ENCODE peak calls at places on chromosome 18, in ten cellular contexts. One of them, this sample, is unnamed.

GRCh38 chr18:73945130-73945792 is 202.4 kb downstream of the FBXO15 start:
- DNase-seq in K562: no peak
- DNase-seq in upper lobe of left lung: no peak
- DNase-seq in astrocyte of the spinal cord: peak; percentile 62
- DNase-seq in WTC11: no peak
- DNase-seq in ovary: no peak
- DNase-seq in PC-3: peak; percentile 53
- DNase-seq in GM10248: no peak
- DNase-seq in tibial nerve: no peak
- DNase-seq in HFF-Myc: no peak
- DNase-seq in this sample: no peak

GRCh38 chr18:40676676-40677075 is 1278.4 kb upstream of the PIK3C3 start:
- DNase-seq in HFF-Myc: no peak
- DNase-seq in PC-3: peak; percentile 49
- DNase-seq in astrocyte of the spinal cord: no peak
- DNase-seq in WTC11: no peak
- DNase-seq in GM10248: no peak
- DNase-seq in tibial nerve: no peak
- DNase-seq in upper lobe of left lung: no peak
- DNase-seq in K562: no peak
- DNase-seq in ovary: no peak
- DNase-seq in this sample: no peak

GRCh38 chr18:13232060-13232917 is 13.7 kb downstream of the LDLRAD4 start:
- DNase-seq in astrocyte of the spinal cord: no peak
- DNase-seq in GM10248: no peak
- DNase-seq in upper lobe of left lung: peak; percentile 67
- DNase-seq in ovary: no peak
- DNase-seq in WTC11: no peak
- DNase-seq in HFF-Myc: no peak
- DNase-seq in PC-3: no peak
- DNase-seq in K562: no peak
- DNase-seq in tibial nerve: no peak
- DNase-seq in this sample: no peak

GRCh38 chr18:56709463-56709862 is 58.3 kb downstream of the WDR7 start:
- DNase-seq in K562: peak; percentile 20
- DNase-seq in tibial nerve: no peak
- DNase-seq in HFF-Myc: peak; percentile 63
- DNase-seq in upper lobe of left lung: no peak
- DNase-seq in GM10248: peak; percentile 57
- DNase-seq in astrocyte of the spinal cord: peak; percentile 87
- DNase-seq in ovary: no peak
- DNase-seq in WTC11: no peak
- DNase-seq in PC-3: peak; percentile 87
- DNase-seq in this sample: no peak

GRCh38 chr18:48529796-48530195 is 9.0 kb upstream of the CTIF start:
- DNase-seq in WTC11: no peak
- DNase-seq in upper lobe of left lung: no peak
- DNase-seq in K562: no peak
- DNase-seq in GM10248: no peak
- DNase-seq in tibial nerve: no peak
- DNase-seq in astrocyte of the spinal cord: peak; percentile 71
- DNase-seq in ovary: no peak
- DNase-seq in PC-3: peak; percentile 39
- DNase-seq in HFF-Myc: no peak
- DNase-seq in this sample: no peak

GRCh38 chr18:61892683-61893303 is at the start of gene RNF152:
- DNase-seq in tibial nerve: no peak
- DNase-seq in K562: no peak
- DNase-seq in ovary: peak; percentile 54
- DNase-seq in astrocyte of the spinal cord: peak; percentile 27
- DNase-seq in GM10248: no peak
- DNase-seq in HFF-Myc: no peak
- DNase-seq in PC-3: no peak
- DNase-seq in upper lobe of left lung: peak; percentile 48
- DNase-seq in WTC11: peak; percentile 53
- DNase-seq in this sample: no peak

GRCh38 chr18:52667388-52667787 is 327.4 kb downstream of the DCC start:
- DNase-seq in WTC11: no peak
- DNase-seq in ovary: no peak
- DNase-seq in upper lobe of left lung: no peak
- DNase-seq in GM10248: no peak
- DNase-seq in HFF-Myc: no peak
- DNase-seq in PC-3: no peak
- DNase-seq in K562: no peak
- DNase-seq in tibial nerve: no peak
- DNase-seq in astrocyte of the spinal cord: no peak
- DNase-seq in this sample: no peak

GRCh38 chr18:61333271-61333745 is at the start of gene CDH20:
- DNase-seq in K562: no peak
- DNase-seq in HFF-Myc: no peak
- DNase-seq in PC-3: no peak
- DNase-seq in ovary: no peak
- DNase-seq in astrocyte of the spinal cord: no peak
- DNase-seq in WTC11: peak; percentile 53
- DNase-seq in upper lobe of left lung: peak; percentile 74
- DNase-seq in tibial nerve: no peak
- DNase-seq in GM10248: no peak
- DNase-seq in this sample: no peak

DNA sequence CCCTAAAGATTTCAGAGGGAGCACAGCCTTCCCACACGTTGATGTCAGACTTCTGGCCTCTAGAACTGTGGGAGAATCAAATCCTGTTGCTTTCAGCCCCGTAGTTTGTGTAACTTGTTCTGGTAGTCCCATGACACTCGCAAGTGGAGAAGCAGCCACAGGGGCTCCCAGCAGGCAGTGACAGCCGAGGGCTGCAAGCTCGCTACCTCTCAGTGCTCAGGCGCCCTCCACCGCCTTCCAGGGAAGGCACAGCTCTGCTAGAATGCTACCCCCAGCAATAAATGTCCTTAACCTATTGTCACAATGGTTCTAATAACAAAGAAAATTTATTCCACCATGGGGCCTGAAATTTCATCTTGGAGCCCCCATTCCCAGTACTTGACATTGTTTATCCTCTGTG is 143.1 kb upstream of the ZNF236 start:
- DNase-seq in tibial nerve: no peak
- DNase-seq in upper lobe of left lung: no peak
- DNase-seq in HFF-Myc: no peak
- DNase-seq in K562: no peak
- DNase-seq in astrocyte of the spinal cord: no peak
- DNase-seq in ovary: no peak
- DNase-seq in PC-3: no peak
- DNase-seq in WTC11: peak; percentile 42
- DNase-seq in GM10248: no peak
- DNase-seq in this sample: no peak
- TF ChIP-seq CTCF in tibial nerve: no peak
- TF ChIP-seq CTCF in upper lobe of left lung: no peak
- TF ChIP-seq CTCF in HFF-Myc: no peak
- TF ChIP-seq CTCF in K562: no peak
- TF ChIP-seq CTCF in astrocyte of the spinal cord: no peak
- TF ChIP-seq CTCF in ovary: no peak
- TF ChIP-seq CTCF in PC-3: no peak
- TF ChIP-seq CTCF in WTC11: no peak
- TF ChIP-seq CTCF in GM10248: no peak
- TF ChIP-seq CTCF in this sample: no peak

GRCh38 chr18:55339990-55340389 is 248.0 kb downstream of the TCF4 start:
- DNase-seq in tibial nerve: no peak
- DNase-seq in upper lobe of left lung: no peak
- DNase-seq in astrocyte of the spinal cord: no peak
- DNase-seq in PC-3: no peak
- DNase-seq in ovary: no peak
- DNase-seq in WTC11: no peak
- DNase-seq in K562: no peak
- DNase-seq in HFF-Myc: no peak
- DNase-seq in GM10248: no peak
- DNase-seq in this sample: no peak

GRCh38 chr18:55340998-55341397 is 247.0 kb downstream of the TCF4 start:
- DNase-seq in HFF-Myc: no peak
- DNase-seq in ovary: no peak
- DNase-seq in PC-3: no peak
- DNase-seq in upper lobe of left lung: no peak
- DNase-seq in tibial nerve: no peak
- DNase-seq in astrocyte of the spinal cord: no peak
- DNase-seq in WTC11: no peak
- DNase-seq in K562: no peak
- DNase-seq in GM10248: no peak
- DNase-seq in this sample: no peak

GRCh38 chr18:55337908-55338521 is 250.0 kb downstream of the TCF4 start:
- DNase-seq in PC-3: no peak
- DNase-seq in upper lobe of left lung: no peak
- DNase-seq in GM10248: no peak
- DNase-seq in tibial nerve: no peak
- DNase-seq in K562: no peak
- DNase-seq in WTC11: no peak
- DNase-seq in ovary: no peak
- DNase-seq in HFF-Myc: no peak
- DNase-seq in astrocyte of the spinal cord: no peak
- DNase-seq in this sample: peak; percentile 24

GRCh38 chr18:55337153-55337552 is 250.8 kb downstream of the TCF4 start:
- DNase-seq in upper lobe of left lung: no peak
- DNase-seq in ovary: no peak
- DNase-seq in PC-3: no peak
- DNase-seq in astrocyte of the spinal cord: no peak
- DNase-seq in GM10248: no peak
- DNase-seq in WTC11: no peak
- DNase-seq in K562: no peak
- DNase-seq in tibial nerve: no peak
- DNase-seq in HFF-Myc: no peak
- DNase-seq in this sample: no peak

DNA sequence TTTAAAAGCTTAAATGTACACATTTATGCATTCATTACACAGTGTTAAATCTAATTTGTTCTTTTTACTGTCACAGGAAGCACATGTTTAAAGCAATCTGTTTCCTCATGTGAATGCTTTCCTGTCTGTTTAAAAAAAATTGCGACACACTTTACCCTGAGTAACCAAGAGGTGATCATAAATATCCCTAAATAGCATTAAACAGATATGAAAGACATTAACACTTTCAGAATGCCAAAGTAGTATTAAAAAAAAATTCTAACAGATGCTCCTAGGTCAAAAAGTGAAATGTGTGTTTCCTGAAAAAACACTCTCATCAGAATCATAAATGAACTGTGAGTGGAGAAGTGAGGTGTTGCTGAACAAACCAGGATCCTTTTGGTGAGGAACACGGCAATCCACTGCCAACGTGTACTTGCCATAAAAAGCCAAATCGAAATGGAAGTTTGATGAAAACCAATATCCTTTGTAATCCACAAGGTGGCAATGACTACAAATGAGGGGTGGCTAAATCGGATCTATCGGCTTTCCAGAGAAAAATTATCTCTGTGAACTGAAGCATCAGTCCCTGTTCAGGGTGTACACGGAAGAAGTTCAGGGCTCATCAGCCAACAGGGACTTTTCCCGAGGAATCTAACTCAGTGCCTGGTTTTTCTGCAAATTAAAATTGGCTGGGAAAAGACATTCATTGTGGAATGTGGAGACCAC is 248.9 kb downstream of the TCF4 start:
- DNase-seq in WTC11: no peak
- DNase-seq in GM10248: no peak
- DNase-seq in ovary: no peak
- DNase-seq in astrocyte of the spinal cord: no peak
- DNase-seq in PC-3: no peak
- DNase-seq in upper lobe of left lung: no peak
- DNase-seq in tibial nerve: no peak
- DNase-seq in K562: no peak
- DNase-seq in HFF-Myc: no peak
- DNase-seq in this sample: no peak
- TF ChIP-seq CTCF in WTC11: no peak
- TF ChIP-seq CTCF in GM10248: no peak
- TF ChIP-seq CTCF in ovary: no peak
- TF ChIP-seq CTCF in astrocyte of the spinal cord: peak; percentile 27
- TF ChIP-seq CTCF in PC-3: no peak
- TF ChIP-seq CTCF in upper lobe of left lung: no peak
- TF ChIP-seq CTCF in tibial nerve: no peak
- TF ChIP-seq CTCF in K562: no peak
- TF ChIP-seq CTCF in HFF-Myc: no peak
- TF ChIP-seq CTCF in this sample: no peak

GRCh38 chr18:58335223-58335622 is 291.2 kb downstream of the NEDD4L start:
- DNase-seq in HFF-Myc: no peak
- DNase-seq in upper lobe of left lung: no peak
- DNase-seq in PC-3: no peak
- DNase-seq in astrocyte of the spinal cord: no peak
- DNase-seq in tibial nerve: no peak
- DNase-seq in WTC11: no peak
- DNase-seq in ovary: no peak
- DNase-seq in K562: no peak
- DNase-seq in GM10248: no peak
- DNase-seq in this sample: no peak

GRCh38 chr18:58336605-58337004 is 292.3 kb downstream of the ALPK2 start:
- DNase-seq in tibial nerve: no peak
- DNase-seq in GM10248: no peak
- DNase-seq in astrocyte of the spinal cord: peak; percentile 55
- DNase-seq in WTC11: no peak
- DNase-seq in K562: no peak
- DNase-seq in HFF-Myc: no peak
- DNase-seq in PC-3: no peak
- DNase-seq in ovary: no peak
- DNase-seq in upper lobe of left lung: no peak
- DNase-seq in this sample: no peak

GRCh38 chr18:58337285-58337684 is 291.6 kb downstream of the ALPK2 start:
- DNase-seq in WTC11: no peak
- DNase-seq in PC-3: no peak
- DNase-seq in HFF-Myc: no peak
- DNase-seq in K562: no peak
- DNase-seq in astrocyte of the spinal cord: no peak
- DNase-seq in ovary: no peak
- DNase-seq in GM10248: no peak
- DNase-seq in upper lobe of left lung: no peak
- DNase-seq in tibial nerve: no peak
- DNase-seq in this sample: no peak

GRCh38 chr18:58334061-58334460 is 290.0 kb downstream of the NEDD4L start:
- DNase-seq in tibial nerve: no peak
- DNase-seq in upper lobe of left lung: no peak
- DNase-seq in K562: no peak
- DNase-seq in ovary: no peak
- DNase-seq in astrocyte of the spinal cord: no peak
- DNase-seq in WTC11: no peak
- DNase-seq in GM10248: no peak
- DNase-seq in PC-3: no peak
- DNase-seq in HFF-Myc: no peak
- DNase-seq in this sample: no peak

DNA sequence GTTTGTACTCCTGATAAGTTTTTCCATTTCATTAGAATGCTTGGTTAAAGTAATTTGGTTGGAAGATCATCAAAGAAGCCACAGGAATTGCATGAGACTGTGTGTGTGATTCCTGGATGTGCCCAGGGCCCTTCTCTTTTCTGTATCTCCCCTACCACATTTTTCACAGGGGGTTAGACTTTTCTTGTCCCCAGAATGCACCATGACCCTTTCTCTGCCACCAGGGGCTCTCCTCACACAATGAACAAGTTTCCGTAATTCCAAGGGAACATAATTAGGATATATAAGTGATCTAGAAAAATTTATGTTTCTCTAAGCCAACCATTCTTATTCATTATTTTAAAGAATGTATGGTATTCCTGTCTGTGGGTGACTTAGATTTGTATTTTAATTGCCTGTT is 291.8 kb downstream of the NEDD4L start:
- DNase-seq in K562: no peak
- DNase-seq in ovary: no peak
- DNase-seq in PC-3: no peak
- DNase-seq in tibial nerve: no peak
- DNase-seq in upper lobe of left lung: no peak
- DNase-seq in HFF-Myc: no peak
- DNase-seq in GM10248: no peak
- DNase-seq in astrocyte of the spinal cord: peak; percentile 24
- DNase-seq in WTC11: no peak
- DNase-seq in this sample: no peak
- TF ChIP-seq CTCF in K562: no peak
- TF ChIP-seq CTCF in ovary: no peak
- TF ChIP-seq CTCF in PC-3: no peak
- TF ChIP-seq CTCF in tibial nerve: no peak
- TF ChIP-seq CTCF in upper lobe of left lung: no peak
- TF ChIP-seq CTCF in HFF-Myc: peak; percentile 23
- TF ChIP-seq CTCF in GM10248: no peak
- TF ChIP-seq CTCF in astrocyte of the spinal cord: peak; percentile 40
- TF ChIP-seq CTCF in WTC11: no peak
- TF ChIP-seq CTCF in this sample: no peak

DNA sequence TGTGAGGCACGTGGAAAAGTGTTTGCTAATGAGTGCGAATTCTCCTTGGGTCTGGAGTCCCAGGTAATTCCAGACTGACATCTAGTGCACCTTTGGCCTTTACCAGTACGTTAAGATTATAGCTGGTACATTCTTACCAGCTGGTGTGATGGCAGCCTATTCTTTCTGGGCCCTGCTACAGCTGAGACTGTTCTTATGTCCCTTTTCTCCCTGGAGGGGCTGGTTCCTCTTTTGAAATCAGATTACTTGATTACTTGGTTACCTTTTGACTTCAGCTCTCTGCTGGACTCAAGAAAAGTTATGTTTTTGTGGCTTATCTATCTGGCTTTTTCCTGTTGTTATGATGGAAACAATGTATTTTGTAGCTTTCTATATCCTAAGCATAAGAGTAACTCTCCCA is 14.5 kb downstream of the CABYR start:
- DNase-seq in GM10248: peak; percentile 36
- DNase-seq in upper lobe of left lung: no peak
- DNase-seq in K562: no peak
- DNase-seq in tibial nerve: no peak
- DNase-seq in ovary: no peak
- DNase-seq in astrocyte of the spinal cord: no peak
- DNase-seq in HFF-Myc: no peak
- DNase-seq in WTC11: no peak
- DNase-seq in PC-3: no peak
- DNase-seq in this sample: no peak
- TF ChIP-seq CTCF in GM10248: no peak
- TF ChIP-seq CTCF in upper lobe of left lung: no peak
- TF ChIP-seq CTCF in K562: no peak
- TF ChIP-seq CTCF in tibial nerve: no peak
- TF ChIP-seq CTCF in ovary: no peak
- TF ChIP-seq CTCF in astrocyte of the spinal cord: no peak
- TF ChIP-seq CTCF in HFF-Myc: no peak
- TF ChIP-seq CTCF in WTC11: no peak
- TF ChIP-seq CTCF in PC-3: no peak
- TF ChIP-seq CTCF in this sample: no peak

This sample was measured in activated B cell treated with CpG ODN at 0.5 μM for 24 hours.